ENCODE peak calls at places on chromosomes 12 and 14, in six cellular contexts. M is heart right ventricle; Z is fibroblast of lung; I is CD8-positive, alpha-beta T cell; E is ovary; P is A549. S is an unnamed sample.

GRCh38 chr12:13976880-13977279 is 4.5 kb downstream of the GRIN2B start:
- DNase-seq in M (no peak), Z (no peak), I (no peak), E (no peak), P (no peak), S (no peak)

GRCh38 chr14:95331708-95332408 is 12.2 kb upstream of the CLMN start:
- DNase-seq in M (no peak), Z (no peak), I (no peak), E (no peak), P (no peak), S (no peak)

GRCh38 chr12:108729612-108730336 is 1.5 kb downstream of the CORO1C start:
- DNase-seq in M (no peak), Z (peak; percentile 62), I (no peak), E (no peak), P (no peak), S (no peak)

GRCh38 chr14:67056684-67057083 is 132.6 kb upstream of the GARIN2 start:
- DNase-seq in M (no peak), Z (no peak), I (no peak), E (no peak), P (no peak), S (no peak)

GRCh38 chr14:79916281-79916680 is 295.0 kb downstream of the DIO2 start:
- DNase-seq in M (no peak), Z (no peak), I (no peak), E (no peak), P (no peak), S (no peak)

GRCh38 chr12:57896139-57896436 is 45.3 kb upstream of the ATP23 start:
- DNase-seq in M (peak; percentile 28), Z (peak; percentile 63), I (no peak), E (no peak), P (no peak), S (no peak)

GRCh38 chr12:12916135-12916956 is 25.0 kb downstream of the GPRC5A start:
- DNase-seq in M (peak; percentile 87), Z (peak; percentile 84), I (peak; percentile 92), E (peak; percentile 92), P (peak; percentile 86), S (no peak)

GRCh38 chr12:48024735-48025134 is 20.5 kb upstream of the COL2A1 start:
- DNase-seq in M (no peak), Z (no peak), I (no peak), E (no peak), P (no peak), S (no peak)

GRCh38 chr12:79512068-79512467 is 178.7 kb downstream of the PAWR start:
- DNase-seq in M (no peak), Z (no peak), I (no peak), E (no peak), P (peak; percentile 34), S (no peak)
- TF ChIP-seq CTCF in M (no peak), Z (no peak), I (no peak), E (no peak), P (peak; percentile 21), S (peak; percentile 8)

GRCh38 chr12:10664499-10664898 is 9.4 kb downstream of the STYK1 start:
- DNase-seq in M (no peak), Z (no peak), I (no peak), E (no peak), P (no peak), S (no peak)

GRCh38 chr12:10669533-10669932 is 4.3 kb downstream of the STYK1 start:
- DNase-seq in M (no peak), Z (no peak), I (no peak), E (no peak), P (no peak), S (no peak)

GRCh38 chr12:10667581-10667980 is 6.3 kb downstream of the STYK1 start:
- DNase-seq in M (no peak), Z (no peak), I (no peak), E (no peak), P (no peak), S (no peak)

GRCh38 chr12:10672231-10672868 is 1.5 kb downstream of the STYK1 start:
- DNase-seq in M (no peak), Z (no peak), I (peak; percentile 61), E (no peak), P (no peak), S (no peak)

GRCh38 chr12:10668526-10668925 is 5.3 kb downstream of the STYK1 start:
- DNase-seq in M (no peak), Z (no peak), I (no peak), E (no peak), P (no peak), S (no peak)
- H3K4me3 ChIP-seq in M (no peak overlapping the region), Z (no peak overlapping the region), I (peak overlapping the region; percentile 34), E (no peak overlapping the region), P (no peak overlapping the region), S (no peak overlapping the region)

GRCh38 chr12:15171015-15171646 is 50.1 kb downstream of the RERG start:
- DNase-seq in M (no peak), Z (no peak), I (no peak), E (no peak), P (peak; percentile 13), S (no peak)
- TF ChIP-seq CTCF in M (no peak), Z (no peak), I (no peak), E (no peak), P (no peak), S (no peak)

GRCh38 chr14:44912041-44912869 is 49.5 kb downstream of the KLHL28 start:
- DNase-seq in M (peak; percentile 20), Z (no peak), I (no peak), E (peak; percentile 41), P (no peak), S (no peak)
- H3K4me3 ChIP-seq in M (peak overlapping the region; percentile 33), Z (peak overlapping the region; percentile 25), I (peak overlapping the region; percentile 27), E (peak overlapping the region; percentile 43), P (no peak overlapping the region), S (peak overlapping the region; percentile 43)

DNA sequence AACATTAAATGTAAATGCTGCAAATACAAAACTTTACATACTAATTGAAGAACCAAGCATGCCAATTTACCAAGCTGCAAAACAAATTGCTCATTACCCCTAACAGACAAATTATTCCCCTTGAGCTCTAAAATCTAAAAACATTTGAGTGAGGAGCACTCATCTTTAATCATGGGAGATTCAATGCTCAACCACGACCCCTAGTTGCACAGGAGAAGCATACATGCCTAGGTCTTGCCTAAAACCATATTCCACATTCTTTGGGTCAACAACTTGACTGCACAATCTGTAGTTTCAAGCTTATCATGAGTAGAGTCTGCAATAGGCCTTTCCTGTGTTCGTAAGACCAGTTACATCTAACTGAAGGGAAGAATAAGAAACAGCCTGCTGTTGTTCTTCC is 69.7 kb downstream of the MGAT4C start:
- DNase-seq in M (no peak), Z (no peak), I (no peak), E (no peak), P (peak; percentile 18), S (no peak)
- TF ChIP-seq CTCF in M (no peak), Z (peak; percentile 8), I (no peak), E (no peak), P (no peak), S (no peak)

GRCh38 chr14:105525861-105526780 is at the start of gene TMEM121:
- DNase-seq in M (no peak), Z (no peak), I (no peak), E (peak; percentile 61), P (peak; percentile 46), S (no peak)
- H3K4me3 ChIP-seq in M (peak within 1 kb of the TSS; percentile 59), Z (peak within 1 kb of the TSS; percentile 28), I (peak within 1 kb of the TSS; percentile 37), E (peak within 1 kb of the TSS; percentile 60), P (peak within 1 kb of the TSS; percentile 71), S (peak within 1 kb of the TSS; percentile 63)

GRCh38 chr14:43410631-43411030 is 1096.5 kb downstream of the FSCB start:
- DNase-seq in M (no peak), Z (no peak), I (no peak), E (no peak), P (no peak), S (no peak)
- TF ChIP-seq CTCF in M (no peak), Z (no peak), I (no peak), E (no peak), P (no peak), S (no peak)

GRCh38 chr14:73027546-73027945 is 640 bp upstream of the ZFYVE1 start:
- DNase-seq in M (no peak), Z (no peak), I (no peak), E (no peak), P (no peak), S (no peak)
- H3K4me3 ChIP-seq in M (no peak overlapping the region), Z (peak overlapping the region; percentile 38), I (peak overlapping the region; percentile 62), E (peak overlapping the region; percentile 66), P (peak overlapping the region; percentile 65), S (peak overlapping the region; percentile 57)

DNA sequence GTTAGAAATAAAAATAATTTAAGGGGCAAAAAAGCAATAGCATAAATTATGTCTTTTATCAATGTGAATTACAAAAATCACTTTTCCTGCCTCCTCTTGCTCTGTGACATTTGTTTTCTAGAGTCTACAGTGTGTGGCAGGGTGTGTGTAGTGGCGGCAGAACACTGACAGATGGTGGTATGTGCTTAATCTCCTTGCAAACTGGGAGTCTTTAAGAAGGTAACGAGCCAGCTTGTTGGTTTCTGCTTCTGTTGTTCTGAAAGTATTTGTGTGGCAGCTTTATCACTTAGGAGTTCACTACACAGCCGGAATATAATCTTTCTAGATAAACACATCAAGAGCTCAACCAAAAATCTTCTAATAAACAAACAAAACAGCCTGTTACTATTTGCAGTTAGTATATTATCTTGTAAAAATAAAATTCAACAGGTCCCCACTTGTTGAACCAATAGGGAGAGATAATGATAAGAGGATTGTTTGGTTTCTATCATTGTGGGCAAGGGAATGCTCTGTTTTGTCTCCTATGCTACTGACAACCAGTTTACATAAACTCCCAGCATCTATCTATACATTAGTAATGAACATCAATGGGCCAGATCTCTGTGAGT is 13.0 kb downstream of the CDKL1 start:
- DNase-seq in M (no peak), Z (no peak), I (no peak), E (no peak), P (no peak), S (no peak)
- TF ChIP-seq CTCF in M (no peak), Z (no peak), I (no peak), E (no peak), P (no peak), S (no peak)

S was measured in AG04449.